ENCODE peak calls at places on chromosomes 13 and 19, in nine cellular contexts. J is NAMALWA; M is HS-27A; N is HEK293T; V is tibial nerve; I is BJ; R is activated T-cell treated with anti-CD3 and anti-CD28 coated beads, Interleukin-2, amount 50 U/mL, for 24 hours; P is mesothelial cell of epicardium; A is endothelial cell. C is an unnamed sample.

GRCh38 chr13:64471916-64472315 is 2758.2 kb downstream of the PCDH9 start:
- DNase-seq in R (no peak), I (no peak), V (no peak), J (peak; percentile 40), A (no peak), M (no peak), P (no peak), N (peak; percentile 58), C (peak; percentile 57)

GRCh38 chr13:70023506-70023905 is 84.1 kb upstream of the ATXN8OS start:
- DNase-seq in J (no peak), R (no peak), V (no peak), N (no peak), A (no peak), P (no peak), M (no peak), I (no peak), C (no peak)

GRCh38 chr13:105334211-105334610 is 1201.3 kb downstream of the EFNB2 start:
- DNase-seq in A (no peak), I (peak; percentile 37), R (no peak), J (no peak), N (no peak), M (no peak), V (no peak), P (no peak), C (peak; percentile 34)

GRCh38 chr13:77946522-77946921 is 27.9 kb upstream of the EDNRB start:
- DNase-seq in N (no peak), R (no peak), P (no peak), V (no peak), J (no peak), M (no peak), A (no peak), I (no peak), C (no peak)

GRCh38 chr19:28869459-28869858 is 343.5 kb downstream of the UQCRFS1 start:
- DNase-seq in I (no peak), R (no peak), P (no peak), V (no peak), A (no peak), J (no peak), N (no peak), M (no peak), C (no peak)

GRCh38 chr13:40982772-40983171 is 36.3 kb downstream of the ELF1 start:
- DNase-seq in J (peak; percentile 93), N (peak; percentile 20), V (peak; percentile 41), A (peak; percentile 33), M (no peak), P (no peak), I (no peak), R (no peak), C (peak; percentile 91)

GRCh38 chr13:104382941-104383340 is 1316.7 kb upstream of the SLC10A2 start:
- DNase-seq in A (no peak), J (no peak), M (no peak), V (no peak), P (no peak), R (no peak), N (no peak), I (no peak), C (peak; percentile 41)

GRCh38 chr13:47100214-47100853 is 203.5 kb upstream of the HTR2A start:
- DNase-seq in P (no peak), J (no peak), V (no peak), I (no peak), N (no peak), R (no peak), A (no peak), M (no peak), C (peak; percentile 46)

GRCh38 chr19:2561895-2562294 is 86.0 kb downstream of the GADD45B start:
- DNase-seq in N (no peak), P (no peak), J (peak; percentile 90), V (no peak), R (peak; percentile 78), M (no peak), I (no peak), A (no peak), C (no peak)

GRCh38 chr19:52518646-52519045 is 8.8 kb upstream of the ZNF808 start:
- DNase-seq in A (no peak), N (no peak), J (no peak), I (no peak), V (no peak), P (no peak), M (no peak), R (no peak), C (no peak)

GRCh38 chr19:38921420-38922274 is 8.9 kb downstream of the SARS2 start:
- DNase-seq in A (no peak), J (no peak), I (no peak), P (no peak), R (no peak), V (no peak), N (no peak), M (no peak), C (no peak)

GRCh38 chr13:74710006-74710405 is 575.8 kb upstream of the KLF12 start:
- DNase-seq in J (no peak), V (no peak), N (no peak), R (no peak), P (no peak), A (no peak), M (no peak), I (peak; percentile 12), C (no peak)

GRCh38 chr19:40365613-40366401 is 17.3 kb downstream of the PLD3 start:
- DNase-seq in R (peak; percentile 78), M (no peak), N (peak; percentile 79), P (peak; percentile 91), A (peak; percentile 90), J (no peak), I (no peak), V (peak; percentile 56), C (peak; percentile 86)

GRCh38 chr19:7941895-7942596 is 1.4 kb downstream of the TIMM44 start:
- DNase-seq in M (no peak), N (no peak), R (no peak), P (no peak), A (no peak), J (no peak), V (no peak), I (no peak), C (no peak)

GRCh38 chr13:45122941-45123340 is 2.6 kb downstream of the GTF2F2 start:
- DNase-seq in V (no peak), P (no peak), A (no peak), R (no peak), N (no peak), I (no peak), M (no peak), J (no peak), C (no peak)

GRCh38 chr19:14798760-14799159 is 20.4 kb upstream of the ADGRE2 start:
- DNase-seq in M (no peak), J (no peak), P (no peak), V (no peak), N (no peak), A (no peak), R (no peak), I (no peak), C (no peak)

GRCh38 chr13:99979453-99980200 is 2.0 kb upstream of the ZIC2 start:
- DNase-seq in R (peak; percentile 45), J (no peak), N (no peak), V (no peak), I (no peak), M (no peak), P (no peak), A (peak; percentile 52), C (no peak)

GRCh38 chr19:21604941-21605548 is 99.6 kb downstream of the ZNF429 start:
- DNase-seq in I (no peak), V (no peak), M (no peak), N (no peak), P (no peak), R (no peak), J (no peak), A (no peak), C (no peak)

GRCh38 chr13:58960909-58961308 is 1202.8 kb downstream of the DIAPH3 start:
- DNase-seq in M (no peak), V (no peak), P (no peak), N (peak; percentile 7), J (peak; percentile 41), A (no peak), R (no peak), I (no peak), C (peak; percentile 56)

GRCh38 chr13:61766667-61767058 is 351.0 kb upstream of the PCDH20 start:
- DNase-seq in N (no peak), V (no peak), R (no peak), A (no peak), P (no peak), J (no peak), M (no peak), I (no peak), C (no peak)

GRCh38 chr13:96652506-96652905 is 341.8 kb downstream of the OXGR1 start:
- DNase-seq in J (no peak), A (no peak), I (no peak), P (no peak), N (no peak), V (no peak), R (no peak), M (no peak), C (no peak)

GRCh38 chr13:91986771-91987515 is 588.5 kb downstream of the GPC5 start:
- DNase-seq in I (no peak), V (no peak), M (no peak), R (no peak), J (no peak), A (no peak), P (no peak), N (no peak), C (no peak)

GRCh38 chr13:28541966-28542365 is 47.0 kb upstream of the FLT1 start:
- DNase-seq in M (no peak), V (no peak), I (no peak), J (peak; percentile 11), N (no peak), R (no peak), A (no peak), P (no peak), C (no peak)

GRCh38 chr13:45989607-45990006 is 62.9 kb downstream of the ZC3H13 start:
- DNase-seq in A (no peak), P (no peak), R (no peak), M (no peak), J (no peak), I (peak; percentile 33), V (no peak), N (no peak), C (no peak)

GRCh38 chr13:21071015-21071414 is 9.6 kb upstream of the LATS2 start:
- DNase-seq in R (no peak), M (no peak), P (no peak), A (no peak), V (no peak), N (no peak), J (no peak), I (no peak), C (no peak)

GRCh38 chr13:94825507-94825906 is 113.2 kb upstream of the SOX21 start:
- DNase-seq in I (no peak), N (no peak), P (peak; percentile 44), V (peak; percentile 52), J (no peak), M (no peak), R (no peak), A (no peak), C (peak; percentile 65)

GRCh38 chr13:109156181-109156935 is 526.9 kb downstream of the MYO16 start:
- DNase-seq in J (no peak), V (no peak), A (no peak), M (peak; percentile 73), P (no peak), R (no peak), N (no peak), I (peak; percentile 51), C (peak; percentile 85)

GRCh38 chr19:3137139-3137538 is 1.3 kb downstream of the GNA15 start:
- DNase-seq in M (no peak), V (no peak), N (no peak), J (no peak), A (no peak), R (no peak), P (no peak), I (no peak), C (no peak)

GRCh38 chr19:11530432-11530831 is 1.5 kb upstream of the ECSIT start:
- DNase-seq in J (peak; percentile 81), M (no peak), A (peak; percentile 26), N (peak; percentile 37), V (peak; percentile 23), I (no peak), P (no peak), R (peak; percentile 51), C (peak; percentile 58)

GRCh38 chr13:39224841-39225240 is 186.6 kb downstream of the NHLRC3 start:
- DNase-seq in J (no peak), R (no peak), M (no peak), V (no peak), I (no peak), N (no peak), P (no peak), A (no peak), C (no peak)

GRCh38 chr19:42529248-42529764 is 1.0 kb upstream of the CEACAM1 start:
- DNase-seq in A (peak; percentile 75), R (peak; percentile 82), M (peak; percentile 36), I (no peak), V (peak; percentile 70), P (peak; percentile 69), J (peak; percentile 73), N (peak; percentile 75), C (peak; percentile 28)